ENCODE peak calls at places on chromosomes 13 and 19, in eight cellular contexts. B is HCT116; V is activated naive CD8-positive, alpha-beta T cell treated with anti-CD3 and anti-CD28 coated beads, Interleukin-2, amount 10 ng/mL, durations not matched to agents 7 days and 5 days; M is T-helper 17 cell; T is Panc1; D is CD4-positive, alpha-beta T cell; U is Right ventricle myocardium superior; J is left cardiac atrium. I is an unnamed sample.
A peak's percentile ranks its signal among the peaks of the same experiment; 100 is the strongest.

GRCh38 chr19:15265849-15266248 is 33.6 kb upstream of the EPHX3 start:
- ATAC-seq in U (peak; percentile 87), J (peak; percentile 89), T (peak; percentile 56), B (no peak), M (no peak), V (no peak), D (no peak), I (peak; percentile 84)

GRCh38 chr19:815079-815774 is 6.5 kb downstream of the PLPPR3 start:
- ATAC-seq in B (no peak), U (no peak), T (peak; percentile 8), J (peak; percentile 14), V (no peak), D (peak; percentile 19), M (peak; percentile 13), I (peak; percentile 21)

GRCh38 chr13:75416327-75417005 is 65.5 kb downstream of the TBC1D4 start:
- ATAC-seq in B (peak; percentile 52), V (no peak), D (no peak), J (no peak), U (peak; percentile 2), T (no peak), M (no peak), I (peak; percentile 25)

GRCh38 chr13:95207769-95208366 is 93.4 kb downstream of the ABCC4 start:
- ATAC-seq in J (no peak), D (no peak), B (no peak), M (no peak), V (no peak), U (no peak), T (no peak), I (peak; percentile 40)

GRCh38 chr19:10828981-10829821 is 6.8 kb downstream of the TMED1 start:
- ATAC-seq in V (peak; percentile 19), U (no peak), D (peak; percentile 36), B (peak; percentile 68), T (peak; percentile 46), M (no peak), J (no peak), I (peak; percentile 45)

GRCh38 chr13:30140973-30141372 is 166.4 kb downstream of the KATNAL1 start:
- ATAC-seq in J (no peak), M (no peak), B (no peak), D (no peak), T (no peak), U (no peak), V (no peak), I (no peak)

GRCh38 chr13:55528434-55528833 is 1612.3 kb upstream of the PRR20A start:
- ATAC-seq in U (no peak), B (no peak), V (no peak), M (no peak), D (no peak), J (no peak), T (no peak), I (no peak)

GRCh38 chr13:113044431-113045114 is 61.0 kb upstream of the F7 start:
- ATAC-seq in D (no peak), U (no peak), T (peak; percentile 39), B (no peak), M (no peak), J (no peak), V (no peak), I (no peak)

GRCh38 chr13:102830646-102831045 is 15.2 kb upstream of the ERCC5 start:
- ATAC-seq in B (no peak), V (no peak), U (no peak), D (no peak), J (no peak), M (no peak), T (no peak), I (peak; percentile 15)

GRCh38 chr19:54541712-54542111 is 31.9 kb upstream of the LILRA2 start:
- ATAC-seq in V (peak; percentile 50), D (no peak), M (no peak), B (no peak), J (no peak), U (no peak), T (no peak), I (no peak)

GRCh38 chr19:15964231-15964630 is 15.4 kb downstream of the OR10H4 start:
- ATAC-seq in D (no peak), M (no peak), J (no peak), T (no peak), U (no peak), B (no peak), V (no peak), I (no peak)

GRCh38 chr13:30844548-30845296 is 61.3 kb upstream of the MEDAG start:
- ATAC-seq in V (peak; percentile 45), D (no peak), J (no peak), M (no peak), U (no peak), T (peak; percentile 52), B (no peak), I (no peak)

GRCh38 chr13:113846639-113847318 is 17.1 kb downstream of the GAS6 start:
- ATAC-seq in M (peak; percentile 79), T (no peak), J (no peak), B (no peak), V (peak; percentile 85), U (no peak), D (peak; percentile 69), I (no peak)